ENCODE peak calls at places on chromosome 21, in four cellular contexts. One of them, this sample, is unnamed.
A peak's percentile ranks its signal among the peaks of the same experiment; 100 is the strongest.

GRCh38 chr21:32030146-32030652 is 157.4 kb downstream of the HUNK start:
- DNase-seq in esophagus squamous epithelium: no peak
- DNase-seq in right lobe of liver: no peak
- DNase-seq in adipocyte: no peak
- DNase-seq in this sample: peak; percentile 26

GRCh38 chr21:27535188-27535587 is 568.3 kb upstream of the ADAMTS5 start:
- DNase-seq in esophagus squamous epithelium: no peak
- DNase-seq in right lobe of liver: no peak
- DNase-seq in adipocyte: no peak
- DNase-seq in this sample: no peak

GRCh38 chr21:28240586-28240985 is 752.1 kb downstream of the LTN1 start:
- DNase-seq in esophagus squamous epithelium: no peak
- DNase-seq in right lobe of liver: no peak
- DNase-seq in adipocyte: no peak
- DNase-seq in this sample: no peak

GRCh38 chr21:25708467-25709065 is 26.1 kb downstream of the ATP5PF start:
- DNase-seq in esophagus squamous epithelium: no peak
- DNase-seq in right lobe of liver: no peak
- DNase-seq in adipocyte: peak; percentile 77
- DNase-seq in this sample: peak; percentile 61

GRCh38 chr21:42225571-42226155 is 6.7 kb downstream of the ABCG1 start:
- DNase-seq in esophagus squamous epithelium: no peak
- DNase-seq in right lobe of liver: no peak
- DNase-seq in adipocyte: no peak
- DNase-seq in this sample: no peak

GRCh38 chr21:46552274-46552673 is 52.6 kb downstream of the S100B start:
- DNase-seq in esophagus squamous epithelium: no peak
- DNase-seq in right lobe of liver: no peak
- DNase-seq in adipocyte: no peak
- DNase-seq in this sample: no peak

GRCh38 chr21:26758083-26758861 is 86.9 kb downstream of the ADAMTS1 start:
- DNase-seq in esophagus squamous epithelium: no peak
- DNase-seq in right lobe of liver: no peak
- DNase-seq in adipocyte: no peak
- DNase-seq in this sample: no peak

GRCh38 chr21:29155118-29155932 is 24.9 kb downstream of the MAP3K7CL start:
- DNase-seq in esophagus squamous epithelium: no peak
- DNase-seq in right lobe of liver: no peak
- DNase-seq in adipocyte: peak; percentile 70
- DNase-seq in this sample: peak; percentile 77

GRCh38 chr21:32772281-32773047 is 909 bp upstream of the PAXBP1 start:
- DNase-seq in esophagus squamous epithelium: no peak
- DNase-seq in right lobe of liver: peak; percentile 65
- DNase-seq in adipocyte: peak; percentile 72
- DNase-seq in this sample: no peak

GRCh38 chr21:32475162-32475812 is 62.8 kb downstream of the EVA1C start:
- DNase-seq in esophagus squamous epithelium: no peak
- DNase-seq in right lobe of liver: no peak
- DNase-seq in adipocyte: peak; percentile 60
- DNase-seq in this sample: no peak

GRCh38 chr21:20040768-20041167 is 957.4 kb upstream of the NCAM2 start:
- DNase-seq in esophagus squamous epithelium: no peak
- DNase-seq in right lobe of liver: no peak
- DNase-seq in adipocyte: no peak
- DNase-seq in this sample: no peak

GRCh38 chr21:46183910-46184624 is at the start of gene SPATC1L:
- DNase-seq in esophagus squamous epithelium: no peak
- DNase-seq in right lobe of liver: no peak
- DNase-seq in adipocyte: peak; percentile 82
- DNase-seq in this sample: peak; percentile 84

GRCh38 chr21:27681038-27681437 is 714.1 kb upstream of the ADAMTS5 start:
- DNase-seq in esophagus squamous epithelium: no peak
- DNase-seq in right lobe of liver: no peak
- DNase-seq in adipocyte: no peak
- DNase-seq in this sample: no peak

GRCh38 chr21:33651965-33652680 is 9.8 kb downstream of the ITSN1 start:
- DNase-seq in esophagus squamous epithelium: no peak
- DNase-seq in right lobe of liver: no peak
- DNase-seq in adipocyte: no peak
- DNase-seq in this sample: peak; percentile 81

GRCh38 chr21:45460011-45460565 is 55.1 kb downstream of the COL18A1 start:
- DNase-seq in esophagus squamous epithelium: no peak
- DNase-seq in right lobe of liver: peak; percentile 54
- DNase-seq in adipocyte: no peak
- DNase-seq in this sample: no peak

GRCh38 chr21:42071146-42071737 is at the start of gene UMODL1:
- DNase-seq in esophagus squamous epithelium: no peak
- DNase-seq in right lobe of liver: peak; percentile 36
- DNase-seq in adipocyte: no peak
- DNase-seq in this sample: no peak

GRCh38 chr21:17527711-17528110 is 14.9 kb downstream of the CXADR start:
- DNase-seq in esophagus squamous epithelium: no peak
- DNase-seq in right lobe of liver: no peak
- DNase-seq in adipocyte: no peak
- DNase-seq in this sample: no peak

GRCh38 chr21:31912501-31912900 is 39.7 kb downstream of the HUNK start:
- DNase-seq in esophagus squamous epithelium: no peak
- DNase-seq in right lobe of liver: no peak
- DNase-seq in adipocyte: no peak
- DNase-seq in this sample: peak; percentile 49

GRCh38 chr21:46662765-46663500 is 27.5 kb downstream of the PRMT2 start:
- DNase-seq in esophagus squamous epithelium: no peak
- DNase-seq in right lobe of liver: no peak
- DNase-seq in adipocyte: no peak
- DNase-seq in this sample: no peak

GRCh38 chr21:32611471-32611997 is 643 bp downstream of the CFAP298 start:
- DNase-seq in esophagus squamous epithelium: no peak
- DNase-seq in right lobe of liver: no peak
- DNase-seq in adipocyte: peak; percentile 68
- DNase-seq in this sample: peak; percentile 63

GRCh38 chr21:41481191-41481590 is 26.8 kb downstream of the TMPRSS2 start:
- DNase-seq in esophagus squamous epithelium: no peak
- DNase-seq in right lobe of liver: no peak
- DNase-seq in adipocyte: peak; percentile 50
- DNase-seq in this sample: no peak

GRCh38 chr21:46079357-46080170 is 18.3 kb upstream of the COL6A2 start:
- DNase-seq in esophagus squamous epithelium: no peak
- DNase-seq in right lobe of liver: no peak
- DNase-seq in adipocyte: peak; percentile 91
- DNase-seq in this sample: peak; percentile 42

GRCh38 chr21:27060190-27060589 is 93.3 kb upstream of the ADAMTS5 start:
- DNase-seq in esophagus squamous epithelium: no peak
- DNase-seq in right lobe of liver: no peak
- DNase-seq in adipocyte: peak; percentile 68
- DNase-seq in this sample: no peak

GRCh38 chr21:17738171-17738953 is 80.8 kb downstream of the C21orf91 start:
- DNase-seq in esophagus squamous epithelium: no peak
- DNase-seq in right lobe of liver: no peak
- DNase-seq in adipocyte: no peak
- DNase-seq in this sample: peak; percentile 42

GRCh38 chr21:42233067-42233981 is 14.4 kb downstream of the ABCG1 start:
- DNase-seq in esophagus squamous epithelium: no peak
- DNase-seq in right lobe of liver: peak; percentile 74
- DNase-seq in adipocyte: peak; percentile 7
- DNase-seq in this sample: peak; percentile 68

GRCh38 chr21:45592208-45592619 is 50.0 kb upstream of the SLC19A1 start:
- DNase-seq in esophagus squamous epithelium: no peak
- DNase-seq in right lobe of liver: peak; percentile 12
- DNase-seq in adipocyte: peak; percentile 0
- DNase-seq in this sample: no peak

GRCh38 chr21:33384851-33385331 is 18.3 kb upstream of the IFNGR2 start:
- DNase-seq in esophagus squamous epithelium: no peak
- DNase-seq in right lobe of liver: no peak
- DNase-seq in adipocyte: no peak
- DNase-seq in this sample: no peak

GRCh38 chr21:21003701-21004100 is 5.5 kb downstream of the NCAM2 start:
- DNase-seq in esophagus squamous epithelium: no peak
- DNase-seq in right lobe of liver: no peak
- DNase-seq in adipocyte: peak; percentile 60
- DNase-seq in this sample: peak; percentile 60

GRCh38 chr21:33027401-33028185 is 1.9 kb downstream of the OLIG2 start:
- DNase-seq in esophagus squamous epithelium: no peak
- DNase-seq in right lobe of liver: no peak
- DNase-seq in adipocyte: no peak
- DNase-seq in this sample: peak; percentile 75

GRCh38 chr21:42609806-42610205 is 43.6 kb upstream of the PDE9A start:
- DNase-seq in esophagus squamous epithelium: no peak
- DNase-seq in right lobe of liver: no peak
- DNase-seq in adipocyte: no peak
- DNase-seq in this sample: no peak

GRCh38 chr21:31798842-31799691 is 67.1 kb upstream of the SCAF4 start:
- DNase-seq in esophagus squamous epithelium: no peak
- DNase-seq in right lobe of liver: no peak
- DNase-seq in adipocyte: peak; percentile 36
- DNase-seq in this sample: no peak

GRCh38 chr21:29105218-29105617 is 25.2 kb upstream of the MAP3K7CL start:
- DNase-seq in esophagus squamous epithelium: no peak
- DNase-seq in right lobe of liver: no peak
- DNase-seq in adipocyte: no peak
- DNase-seq in this sample: no peak

DNA sequence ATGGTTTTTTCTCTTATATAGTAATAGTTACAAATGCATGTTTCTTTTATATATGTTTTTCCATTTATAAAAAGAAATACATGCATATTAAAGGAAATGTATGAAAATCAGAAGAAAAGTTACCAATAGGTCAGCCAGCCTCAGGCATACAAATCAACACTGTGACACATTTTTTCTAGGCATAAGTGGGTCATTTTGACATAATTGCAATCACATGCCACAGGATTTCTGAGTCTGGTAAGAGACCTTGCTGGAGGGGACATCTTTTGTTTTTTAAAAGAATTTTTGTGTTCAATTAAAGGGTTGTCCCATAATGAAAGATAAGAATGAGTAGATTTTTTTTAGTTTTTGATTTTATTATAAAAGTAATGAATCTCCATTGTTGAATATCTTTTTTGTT is 473.1 kb downstream of the PCP4 start:
- DNase-seq in esophagus squamous epithelium: no peak
- DNase-seq in right lobe of liver: no peak
- DNase-seq in adipocyte: no peak
- DNase-seq in this sample: no peak
- H3K4me1 ChIP-seq in esophagus squamous epithelium: no peaks in the 10 kb centered on the region
- H3K4me1 ChIP-seq in right lobe of liver: no peaks in the 10 kb centered on the region
- H3K4me1 ChIP-seq in adipocyte: no peaks in the 10 kb centered on the region
- H3K4me1 ChIP-seq in this sample: no peaks in the 10 kb centered on the region

DNA sequence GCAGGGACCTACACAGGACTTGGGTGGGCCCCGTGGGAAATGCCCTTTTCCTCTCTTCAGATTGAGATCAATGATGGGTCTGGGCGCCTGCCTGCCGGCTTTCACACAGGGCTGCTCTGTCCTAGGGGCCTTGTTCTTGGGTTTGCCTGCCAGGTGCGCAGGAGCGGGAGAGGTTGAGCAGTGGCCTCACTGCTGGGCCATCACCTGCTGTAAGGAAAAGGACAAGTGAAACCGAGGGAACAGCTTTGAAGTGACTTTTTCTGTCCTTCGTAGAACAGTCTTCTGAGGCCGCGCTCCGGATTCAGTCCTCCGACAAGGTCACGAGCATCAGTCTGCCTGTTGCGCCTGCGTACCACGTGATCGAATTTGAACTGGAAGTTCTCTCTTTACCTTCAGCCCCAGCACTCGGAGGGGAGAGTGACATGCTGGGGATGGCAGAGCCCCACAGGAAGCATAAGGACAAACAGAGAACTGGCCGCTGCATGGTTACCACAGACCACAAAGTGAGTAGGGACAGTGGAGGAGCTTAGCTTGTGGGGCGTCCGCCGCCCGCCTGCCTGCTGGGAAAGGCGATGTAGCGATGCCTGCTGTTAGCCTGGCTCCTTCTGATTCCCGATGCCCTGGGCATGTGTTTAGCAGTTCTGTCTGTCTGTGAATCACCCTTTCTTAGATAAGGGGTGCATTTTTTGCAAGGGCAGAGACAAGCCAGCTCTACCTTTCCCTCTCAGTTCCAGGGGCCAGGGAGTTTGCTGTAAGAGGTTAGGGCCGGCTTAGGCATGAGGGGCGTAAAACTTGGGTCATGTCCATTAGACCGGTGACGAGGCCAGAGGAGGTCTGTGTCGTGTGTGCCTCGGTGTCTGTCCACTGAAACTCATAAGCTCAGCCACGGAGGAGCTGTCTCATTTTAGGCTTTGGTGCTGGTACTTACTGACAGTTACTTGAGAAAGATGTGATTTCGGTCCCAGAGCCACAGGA is 19.5 kb upstream of the PWP2 start:
- DNase-seq in esophagus squamous epithelium: no peak
- DNase-seq in right lobe of liver: no peak
- DNase-seq in adipocyte: no peak
- DNase-seq in this sample: no peak
- H3K4me1 ChIP-seq in esophagus squamous epithelium: no peaks in the 10 kb centered on the region
- H3K4me1 ChIP-seq in right lobe of liver: peaks cover 5% of the 10 kb centered on the region
- H3K4me1 ChIP-seq in adipocyte: no peaks in the 10 kb centered on the region
- H3K4me1 ChIP-seq in this sample: no peaks in the 10 kb centered on the region

DNA sequence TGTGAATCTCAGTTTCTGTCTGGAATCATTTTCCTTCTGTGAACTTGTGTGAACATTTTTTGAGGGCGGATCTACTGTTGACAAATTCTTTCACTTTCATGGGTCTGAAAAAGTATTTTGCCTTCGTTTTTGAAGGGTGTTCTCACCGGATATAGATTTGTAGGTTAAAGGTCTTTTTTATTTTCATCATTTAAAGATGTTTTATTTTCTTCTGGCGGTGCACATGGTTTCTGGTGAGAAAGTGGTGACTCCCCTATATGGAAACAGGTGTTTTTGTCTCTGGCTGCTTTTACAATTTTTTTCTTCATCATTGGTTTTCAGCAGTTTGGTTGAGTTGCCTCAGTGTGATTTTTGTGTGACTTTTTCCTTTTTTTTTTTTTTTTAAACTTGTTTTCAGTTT is 94.9 kb downstream of the DYRK1A start:
- DNase-seq in esophagus squamous epithelium: no peak
- DNase-seq in right lobe of liver: no peak
- DNase-seq in adipocyte: peak; percentile 36
- DNase-seq in this sample: no peak
- H3K4me1 ChIP-seq in esophagus squamous epithelium: peaks cover 3% of the 10 kb centered on the region
- H3K4me1 ChIP-seq in right lobe of liver: peaks cover 50% of the 10 kb centered on the region
- H3K4me1 ChIP-seq in adipocyte: peaks cover 59% of the 10 kb centered on the region
- H3K4me1 ChIP-seq in this sample: peaks cover 4% of the 10 kb centered on the region

DNA sequence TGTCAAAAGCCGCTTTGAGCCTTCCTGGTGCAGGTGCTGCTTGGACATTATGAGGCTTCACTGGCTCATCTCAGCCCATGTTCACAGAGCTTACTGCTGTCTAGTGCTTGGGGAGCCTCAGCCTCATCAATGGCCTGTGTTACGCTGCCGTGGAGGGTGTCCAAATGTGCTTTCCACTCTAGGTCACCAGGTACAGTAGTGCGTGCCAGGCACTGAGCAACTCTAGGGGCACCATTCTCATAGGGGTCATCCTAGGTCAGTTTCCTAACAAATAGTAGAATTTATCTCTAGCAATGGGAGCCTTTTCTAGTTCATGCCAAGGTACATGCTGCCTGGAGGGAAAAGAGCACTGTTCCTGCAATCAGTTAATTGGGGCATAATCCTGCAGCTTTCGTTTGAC is 193.8 kb downstream of the DYRK1A start:
- DNase-seq in esophagus squamous epithelium: no peak
- DNase-seq in right lobe of liver: peak; percentile 74
- DNase-seq in adipocyte: no peak
- DNase-seq in this sample: no peak
- H3K4me1 ChIP-seq in esophagus squamous epithelium: no peaks in the 10 kb centered on the region
- H3K4me1 ChIP-seq in right lobe of liver: peaks cover 31% of the 10 kb centered on the region
- H3K4me1 ChIP-seq in adipocyte: peaks cover 19% of the 10 kb centered on the region
- H3K4me1 ChIP-seq in this sample: no peaks in the 10 kb centered on the region